ENCODE peak calls at places on chromosomes 1 and 21, in nine cellular contexts. M is NCI-H460, X is naive B cell, U is non-pigmented ciliary epithelial cell, L is A549, G is LoVo, K is NCI-H226, Q is B cell, W is HTR-8/SVneo. E is an unnamed sample.

GRCh38 chr1:67939176-67939751 is 106.0 kb upstream of the GNG12 start:
- DNase-seq in M (no peak), X (no peak), U (no peak), L (no peak), G (no peak), K (no peak), Q (no peak), W (no peak), E (no peak)

GRCh38 chr1:26771643-26772321 is 16.0 kb upstream of the PIGV start:
- DNase-seq in M (no peak), X (no peak), U (peak; percentile 86), L (peak; percentile 69), G (peak; percentile 63), K (peak; percentile 99), Q (no peak), W (peak; percentile 79), E (no peak)

GRCh38 chr1:93565496-93566221 is 116.0 kb downstream of the BCAR3 start:
- DNase-seq in M (no peak), X (no peak), U (no peak), L (no peak), G (no peak), K (peak; percentile 25), Q (no peak), W (no peak), E (no peak)

GRCh38 chr1:216221260-216221700 is 202.0 kb downstream of the USH2A start:
- DNase-seq in M (peak; percentile 85), X (peak; percentile 5), U (peak; percentile 49), L (peak; percentile 31), G (peak; percentile 68), K (peak; percentile 38), Q (peak; percentile 32), W (peak; percentile 56), E (peak; percentile 14)

GRCh38 chr21:42764883-42765282 is 111.5 kb downstream of the PDE9A start:
- DNase-seq in M (no peak), X (no peak), U (no peak), L (no peak), G (no peak), K (no peak), Q (no peak), W (no peak), E (no peak)

GRCh38 chr1:194908643-194909042 is 1699.6 kb downstream of the KCNT2 start:
- DNase-seq in M (no peak), X (no peak), U (peak; percentile 10), L (no peak), G (no peak), K (peak; percentile 4), Q (no peak), W (no peak), E (no peak)

GRCh38 chr1:215567491-215568286 is 585 bp downstream of the KCTD3 start:
- DNase-seq in M (peak; percentile 55), X (peak; percentile 38), U (no peak), L (peak; percentile 65), G (peak; percentile 68), K (peak; percentile 9), Q (peak; percentile 50), W (peak; percentile 54), E (no peak)

GRCh38 chr1:180981596-180982387 is 40.9 kb downstream of the STX6 start:
- DNase-seq in M (no peak), X (peak; percentile 25), U (peak; percentile 9), L (no peak), G (no peak), K (no peak), Q (peak; percentile 17), W (no peak), E (no peak)

GRCh38 chr1:55572878-55573734 is 357.9 kb upstream of the USP24 start:
- DNase-seq in M (no peak), X (no peak), U (peak; percentile 47), L (peak; percentile 13), G (peak; percentile 43), K (peak; percentile 24), Q (no peak), W (no peak), E (peak; percentile 16)

GRCh38 chr1:94095744-94096469 is 25.0 kb downstream of the ABCA4 start:
- DNase-seq in M (no peak), X (no peak), U (no peak), L (no peak), G (no peak), K (no peak), Q (no peak), W (no peak), E (no peak)

GRCh38 chr1:6686294-6686693 is 15.3 kb downstream of the DNAJC11 start:
- DNase-seq in M (no peak), X (no peak), U (no peak), L (no peak), G (no peak), K (peak; percentile 4), Q (no peak), W (no peak), E (no peak)

GRCh38 chr1:64061430-64062104 is 141.9 kb upstream of the UBE2U start:
- DNase-seq in M (no peak), X (no peak), U (no peak), L (no peak), G (no peak), K (no peak), Q (no peak), W (no peak), E (no peak)

GRCh38 chr1:216523449-216524190 is 100.4 kb upstream of the USH2A start:
- DNase-seq in M (no peak), X (no peak), U (no peak), L (no peak), G (no peak), K (no peak), Q (no peak), W (no peak), E (no peak)

GRCh38 chr1:46180082-46180616 is 3.9 kb upstream of the P3R3URF start:
- DNase-seq in M (no peak), X (no peak), U (no peak), L (no peak), G (peak; percentile 78), K (peak; percentile 12), Q (no peak), W (no peak), E (peak; percentile 64)

GRCh38 chr1:30274937-30275621 is 448.3 kb downstream of the MATN1 start:
- DNase-seq in M (no peak), X (no peak), U (no peak), L (no peak), G (no peak), K (no peak), Q (no peak), W (no peak), E (no peak)

GRCh38 chr1:12586171-12586942 is 31.7 kb downstream of the DHRS3 start:
- DNase-seq in M (no peak), X (no peak), U (no peak), L (no peak), G (no peak), K (no peak), Q (no peak), W (no peak), E (no peak)

GRCh38 chr1:177464682-177465081 is 293.9 kb downstream of the BRINP2 start:
- DNase-seq in M (no peak), X (no peak), U (no peak), L (no peak), G (no peak), K (no peak), Q (no peak), W (no peak), E (no peak)

GRCh38 chr1:58823481-58824010 is 39.7 kb upstream of the JUN start:
- DNase-seq in M (no peak), X (no peak), U (no peak), L (no peak), G (peak; percentile 20), K (peak; percentile 85), Q (no peak), W (peak; percentile 12), E (no peak)

GRCh38 chr1:155077346-155077745 is 1.3 kb upstream of the EFNA3 start:
- DNase-seq in M (no peak), X (no peak), U (no peak), L (no peak), G (no peak), K (no peak), Q (no peak), W (no peak), E (no peak)

GRCh38 chr1:216310776-216311175 is 112.5 kb downstream of the USH2A start:
- DNase-seq in M (peak; percentile 43), X (no peak), U (no peak), L (no peak), G (no peak), K (no peak), Q (peak; percentile 11), W (no peak), E (peak; percentile 8)

GRCh38 chr1:45397285-45397684 is 57.0 kb upstream of the MUTYH start:
- DNase-seq in M (no peak), X (no peak), U (no peak), L (no peak), G (no peak), K (no peak), Q (no peak), W (no peak), E (no peak)

GRCh38 chr1:36175137-36176095 is 19.5 kb downstream of the MAP7D1 start:
- DNase-seq in M (no peak), X (peak; percentile 14), U (no peak), L (no peak), G (no peak), K (no peak), Q (peak; percentile 53), W (no peak), E (no peak)

GRCh38 chr1:182615468-182616129 is 11.4 kb upstream of the RGS16 start:
- DNase-seq in M (peak; percentile 68), X (no peak), U (no peak), L (no peak), G (no peak), K (no peak), Q (peak; percentile 53), W (no peak), E (no peak)

GRCh38 chr21:35086357-35086756 is 37.3 kb upstream of the RUNX1 start:
- DNase-seq in M (no peak), X (no peak), U (no peak), L (no peak), G (no peak), K (peak; percentile 78), Q (no peak), W (peak; percentile 15), E (peak; percentile 14)

GRCh38 chr1:208139434-208140086 is 104.6 kb downstream of the PLXNA2 start:
- DNase-seq in M (no peak), X (no peak), U (no peak), L (no peak), G (no peak), K (no peak), Q (no peak), W (no peak), E (no peak)

GRCh38 chr1:68746378-68746777 is 249.5 kb upstream of the DEPDC1 start:
- DNase-seq in M (no peak), X (no peak), U (no peak), L (no peak), G (no peak), K (no peak), Q (no peak), W (no peak), E (no peak)

GRCh38 chr1:23984417-23985186 is 4.5 kb upstream of the SRSF10 start:
- DNase-seq in M (no peak), X (no peak), U (no peak), L (no peak), G (peak; percentile 52), K (peak; percentile 48), Q (no peak), W (no peak), E (peak; percentile 50)

GRCh38 chr1:156816561-156817328 is at the start of gene SH2D2A:
- DNase-seq in M (peak; percentile 90), X (peak; percentile 69), U (no peak), L (no peak), G (no peak), K (peak; percentile 9), Q (peak; percentile 82), W (no peak), E (no peak)